ENCODE peak calls at places on chromosomes 13 and 19, in six cellular contexts. Q, W, N, Z, I and S are unnamed samples.

GRCh38 chr13:23701191-23701590 is 131.0 kb downstream of the TNFRSF19 start:
- ATAC-seq in Q (no peak), W (no peak), N (peak), Z (no peak), I (no peak), S (no peak)

GRCh38 chr19:18192673-18193387 is at the start of gene MPV17L2:
- ATAC-seq in Q (peak), W (peak), N (peak), Z (peak), I (peak), S (peak)

GRCh38 chr19:43913383-43913782 is 21.7 kb downstream of the ZNF45 start:
- ATAC-seq in Q (no peak), W (no peak), N (no peak), Z (no peak), I (no peak), S (no peak)

GRCh38 chr13:61414136-61414535 is 1.5 kb downstream of the PCDH20 start:
- ATAC-seq in Q (no peak), W (no peak), N (no peak), Z (no peak), I (peak), S (no peak)

GRCh38 chr13:53250272-53250875 is 221.8 kb downstream of the OLFM4 start:
- ATAC-seq in Q (peak), W (peak), N (peak), Z (peak), I (peak), S (peak)

GRCh38 chr13:29569253-29570057 is 26.0 kb downstream of the SLC7A1 start:
- ATAC-seq in Q (no peak), W (no peak), N (no peak), Z (no peak), I (peak), S (no peak)

GRCh38 chr13:66159526-66159925 is 1070.6 kb downstream of the PCDH9 start:
- ATAC-seq in Q (no peak), W (no peak), N (no peak), Z (no peak), I (no peak), S (no peak)

GRCh38 chr13:94825507-94825906 is 113.2 kb upstream of the SOX21 start:
- ATAC-seq in Q (no peak), W (no peak), N (no peak), Z (no peak), I (peak), S (no peak)

GRCh38 chr19:19113040-19113541 is 25.2 kb downstream of the TMEM161A start:
- ATAC-seq in Q (peak), W (no peak), N (no peak), Z (no peak), I (peak), S (peak)

GRCh38 chr13:44679602-44680001 is 103.5 kb upstream of the TSC22D1 start:
- ATAC-seq in Q (no peak), W (no peak), N (no peak), Z (no peak), I (no peak), S (no peak)

GRCh38 chr13:112462408-112462807 is 86.3 kb downstream of the SPACA7 start:
- ATAC-seq in Q (no peak), W (no peak), N (no peak), Z (no peak), I (no peak), S (no peak)

GRCh38 chr13:66139701-66140100 is 1090.4 kb downstream of the PCDH9 start:
- ATAC-seq in Q (no peak), W (no peak), N (no peak), Z (no peak), I (no peak), S (no peak)

GRCh38 chr19:17048885-17049453 is 22.4 kb upstream of the CPAMD8 start:
- ATAC-seq in Q (no peak), W (no peak), N (peak), Z (no peak), I (no peak), S (no peak)

GRCh38 chr19:8204961-8205360 is 4.2 kb upstream of the CERS4 start:
- ATAC-seq in Q (no peak), W (no peak), N (no peak), Z (no peak), I (no peak), S (no peak)

GRCh38 chr13:51371768-51372399 is 32.4 kb downstream of the SERPINE3 start:
- ATAC-seq in Q (no peak), W (no peak), N (no peak), Z (no peak), I (no peak), S (no peak)

GRCh38 chr13:26735677-26736076 is 24.9 kb downstream of the GPR12 start:
- ATAC-seq in Q (no peak), W (no peak), N (no peak), Z (no peak), I (no peak), S (no peak)

GRCh38 chr13:84230568-84230967 is 348.3 kb upstream of the SLITRK1 start:
- ATAC-seq in Q (no peak), W (no peak), N (no peak), Z (no peak), I (peak), S (no peak)

GRCh38 chr13:106986033-106986484 is 418.1 kb upstream of the ARGLU1 start:
- ATAC-seq in Q (no peak), W (no peak), N (no peak), Z (no peak), I (peak), S (no peak)

GRCh38 chr13:91399189-91400093 is 1.0 kb downstream of the GPC5 start:
- ATAC-seq in Q (peak), W (no peak), N (peak), Z (no peak), I (peak), S (no peak)